ENCODE peak calls at places on chromosome 4, in eight cellular contexts. F, Y, J, G, K, A, D and I are unnamed samples.

GRCh38 chr4:54516556-54517215 is 141.1 kb upstream of the KIT start:
- DNase-seq in F (no peak), Y (no peak), J (no peak), G (no peak), K (no peak), A (no peak), D (no peak), I (no peak)

GRCh38 chr4:121728798-121729226 is 32.0 kb upstream of the ANXA5 start:
- DNase-seq in F (no peak), Y (no peak), J (no peak), G (peak), K (no peak), A (no peak), D (no peak), I (no peak)

GRCh38 chr4:6917445-6918241 is 8.0 kb downstream of the TBC1D14 start:
- DNase-seq in F (no peak), Y (peak), J (no peak), G (peak), K (no peak), A (peak), D (no peak), I (peak)

GRCh38 chr4:78645853-78646757 is 94.5 kb downstream of the ANXA3 start:
- DNase-seq in F (peak), Y (no peak), J (no peak), G (peak), K (no peak), A (no peak), D (no peak), I (peak)

GRCh38 chr4:1870328-1870577 is 940 bp upstream of the NSD2 start:
- DNase-seq in F (no peak), Y (peak), J (peak), G (peak), K (no peak), A (peak), D (peak), I (peak)

GRCh38 chr4:156475322-156475721 is 496.3 kb downstream of the PDGFC start:
- DNase-seq in F (no peak), Y (no peak), J (no peak), G (peak), K (no peak), A (peak), D (no peak), I (no peak)

GRCh38 chr4:159390648-159391047 is 287.8 kb downstream of the RAPGEF2 start:
- DNase-seq in F (no peak), Y (no peak), J (no peak), G (peak), K (peak), A (peak), D (no peak), I (peak)

GRCh38 chr4:1367230-1367935 is 20.4 kb downstream of the UVSSA start:
- DNase-seq in F (no peak), Y (no peak), J (no peak), G (no peak), K (no peak), A (no peak), D (peak), I (no peak)

GRCh38 chr4:90842960-90843359 is 715.8 kb downstream of the CCSER1 start:
- DNase-seq in F (no peak), Y (no peak), J (no peak), G (peak), K (no peak), A (no peak), D (no peak), I (no peak)

GRCh38 chr4:84750260-84750955 is 167.5 kb downstream of the CDS1 start:
- DNase-seq in F (no peak), Y (no peak), J (peak), G (peak), K (no peak), A (peak), D (no peak), I (peak)